ENCODE peak calls at places on chromosomes 1 and 21, in six cellular contexts. Z, H, J, A, I and K are unnamed samples.

GRCh38 chr1:66330711-66331110 is 203.2 kb upstream of the SGIP1 start:
- ATAC-seq in A (no peak), Z (no peak), H (no peak), I (no peak), J (no peak), K (no peak)

GRCh38 chr1:16904560-16905111 is 8.9 kb downstream of the RNU1-2 start:
- ATAC-seq in J (peak; percentile 95), A (peak; percentile 99), H (peak; percentile 99), I (peak; percentile 100), Z (peak; percentile 99), K (peak; percentile 99)

GRCh38 chr1:84298336-84298687 is 3.2 kb upstream of the SAMD13 start:
- ATAC-seq in H (peak; percentile 94), A (peak; percentile 91), J (peak; percentile 87), Z (peak; percentile 82), I (peak; percentile 91), K (peak; percentile 76)

GRCh38 chr1:226754097-226754496 is 15.0 kb upstream of the ITPKB start:
- ATAC-seq in I (no peak), H (no peak), J (no peak), A (no peak), Z (no peak), K (no peak)

GRCh38 chr21:34987673-34988072 is 61.4 kb downstream of the RUNX1 start:
- ATAC-seq in I (no peak), H (no peak), Z (no peak), A (no peak), J (no peak), K (no peak)

GRCh38 chr1:21302747-21303715 is 12.8 kb upstream of the ECE1 start:
- ATAC-seq in Z (peak; percentile 28), A (peak; percentile 52), J (peak; percentile 72), I (no peak), H (peak; percentile 31), K (peak; percentile 43)

GRCh38 chr1:162779043-162779442 is 11.5 kb upstream of the HSD17B7 start:
- ATAC-seq in J (no peak), I (peak; percentile 51), A (no peak), Z (no peak), H (no peak), K (no peak)

GRCh38 chr1:35899941-35900340 is 16.9 kb downstream of the AGO1 start:
- ATAC-seq in H (no peak), A (no peak), I (no peak), Z (no peak), J (no peak), K (no peak)

GRCh38 chr1:56456426-56457101 is 122.8 kb downstream of the PLPP3 start:
- ATAC-seq in H (peak; percentile 9), I (no peak), A (peak; percentile 44), J (peak; percentile 89), Z (peak; percentile 38), K (peak; percentile 60)

GRCh38 chr1:224390517-224390916 is 33.8 kb downstream of the CNIH4 start:
- ATAC-seq in Z (no peak), H (no peak), A (no peak), I (no peak), J (no peak), K (no peak)

GRCh38 chr1:18885311-18886002 is 16.9 kb downstream of the ALDH4A1 start:
- ATAC-seq in J (no peak), A (no peak), H (no peak), I (no peak), Z (no peak), K (no peak)

GRCh38 chr1:11431946-11432507 is 46.9 kb upstream of the DISP3 start:
- ATAC-seq in H (no peak), I (no peak), Z (no peak), J (no peak), A (no peak), K (no peak)

GRCh38 chr21:46397993-46398392 is 60.7 kb upstream of the DIP2A start:
- ATAC-seq in H (no peak), J (no peak), A (no peak), I (no peak), Z (no peak), K (no peak)

GRCh38 chr1:156571959-156572662 is at the start of gene IQGAP3:
- ATAC-seq in Z (peak; percentile 95), H (peak; percentile 96), I (peak; percentile 92), A (peak; percentile 97), J (peak; percentile 98), K (peak; percentile 93)

GRCh38 chr1:178966312-178966711 is 59.4 kb upstream of the FAM20B start:
- ATAC-seq in Z (no peak), I (no peak), A (no peak), J (no peak), H (no peak), K (no peak)

GRCh38 chr1:62040973-62041372 is 153.7 kb upstream of the L1TD1 start:
- ATAC-seq in H (no peak), J (no peak), Z (no peak), A (no peak), I (no peak), K (no peak)

GRCh38 chr1:18344755-18345154 is 136.0 kb upstream of the KLHDC7A start:
- ATAC-seq in I (no peak), H (no peak), J (no peak), A (no peak), Z (no peak), K (no peak)

GRCh38 chr1:70486676-70487470 is 75.8 kb downstream of the CTH start:
- ATAC-seq in I (peak; percentile 36), Z (peak; percentile 74), A (peak; percentile 95), H (peak; percentile 79), J (peak; percentile 63), K (peak; percentile 87)